ENCODE peak calls at places on chromosomes 2 and 18, in seven cellular contexts. R is fibroblast of lung; J is CD8-positive, alpha-beta T cell; E is stomach; B is heart right ventricle; U is A549; Y is aorta. C is an unnamed sample.

GRCh38 chr2:167509585-167509984 is 621.3 kb downstream of the XIRP2 start:
- DNase-seq in R (peak; percentile 68), J (no peak), E (no peak), B (no peak), U (peak; percentile 72), Y (no peak), C (no peak)

GRCh38 chr2:1328684-1329083 is 84.6 kb upstream of the TPO start:
- DNase-seq in R (no peak), J (no peak), E (no peak), B (no peak), U (no peak), Y (no peak), C (no peak)

GRCh38 chr2:19545507-19545906 is 187.1 kb upstream of the OSR1 start:
- DNase-seq in R (no peak), J (no peak), E (no peak), B (no peak), U (peak; percentile 20), Y (no peak), C (no peak)

GRCh38 chr2:138572318-138572717 is 70.7 kb downstream of the SPOPL start:
- DNase-seq in R (peak; percentile 14), J (no peak), E (no peak), B (no peak), U (no peak), Y (no peak), C (no peak)

GRCh38 chr18:12391487-12392136 is 14.6 kb upstream of the AFG3L2 start:
- DNase-seq in R (peak; percentile 80), J (peak; percentile 28), E (peak; percentile 61), B (peak; percentile 58), U (peak; percentile 53), Y (peak; percentile 81), C (no peak)

GRCh38 chr18:80252136-80252535 is 4.8 kb upstream of the PARD6G start:
- DNase-seq in R (peak; percentile 26), J (no peak), E (no peak), B (no peak), U (no peak), Y (no peak), C (no peak)

GRCh38 chr2:146388757-146389156 is 1456.1 kb upstream of the ACVR2A start:
- DNase-seq in R (peak; percentile 50), J (no peak), E (no peak), B (no peak), U (no peak), Y (no peak), C (no peak)

GRCh38 chr18:36298113-36298701 is 694 bp downstream of the FHOD3 start:
- DNase-seq in R (no peak), J (no peak), E (no peak), B (no peak), U (no peak), Y (peak; percentile 78), C (no peak)

GRCh38 chr2:230942920-230943896 is 18.2 kb upstream of the GPR55 start:
- DNase-seq in R (no peak), J (no peak), E (peak; percentile 25), B (no peak), U (no peak), Y (no peak), C (peak; percentile 21)

GRCh38 chr2:138602166-138602460 is 100.5 kb downstream of the SPOPL start:
- DNase-seq in R (no peak), J (no peak), E (no peak), B (no peak), U (no peak), Y (no peak), C (no peak)

GRCh38 chr18:27823053-27823452 is 353.9 kb downstream of the CDH2 start:
- DNase-seq in R (no peak), J (no peak), E (no peak), B (no peak), U (no peak), Y (no peak), C (no peak)

GRCh38 chr2:146305164-146305563 is 1539.7 kb upstream of the ACVR2A start:
- DNase-seq in R (no peak), J (no peak), E (no peak), B (no peak), U (no peak), Y (no peak), C (no peak)

GRCh38 chr2:121186261-121186660 is 98.7 kb downstream of the TFCP2L1 start:
- DNase-seq in R (no peak), J (no peak), E (peak; percentile 21), B (no peak), U (no peak), Y (no peak), C (no peak)

GRCh38 chr2:121189011-121189410 is 96.0 kb downstream of the TFCP2L1 start:
- DNase-seq in R (no peak), J (no peak), E (no peak), B (no peak), U (no peak), Y (no peak), C (no peak)

GRCh38 chr2:121187922-121188411 is 97.0 kb downstream of the TFCP2L1 start:
- DNase-seq in R (no peak), J (no peak), E (peak; percentile 16), B (no peak), U (no peak), Y (no peak), C (no peak)

GRCh38 chr2:121185571-121186074 is 99.4 kb downstream of the TFCP2L1 start:
- DNase-seq in R (no peak), J (no peak), E (peak; percentile 29), B (no peak), U (no peak), Y (no peak), C (peak; percentile 96)

DNA sequence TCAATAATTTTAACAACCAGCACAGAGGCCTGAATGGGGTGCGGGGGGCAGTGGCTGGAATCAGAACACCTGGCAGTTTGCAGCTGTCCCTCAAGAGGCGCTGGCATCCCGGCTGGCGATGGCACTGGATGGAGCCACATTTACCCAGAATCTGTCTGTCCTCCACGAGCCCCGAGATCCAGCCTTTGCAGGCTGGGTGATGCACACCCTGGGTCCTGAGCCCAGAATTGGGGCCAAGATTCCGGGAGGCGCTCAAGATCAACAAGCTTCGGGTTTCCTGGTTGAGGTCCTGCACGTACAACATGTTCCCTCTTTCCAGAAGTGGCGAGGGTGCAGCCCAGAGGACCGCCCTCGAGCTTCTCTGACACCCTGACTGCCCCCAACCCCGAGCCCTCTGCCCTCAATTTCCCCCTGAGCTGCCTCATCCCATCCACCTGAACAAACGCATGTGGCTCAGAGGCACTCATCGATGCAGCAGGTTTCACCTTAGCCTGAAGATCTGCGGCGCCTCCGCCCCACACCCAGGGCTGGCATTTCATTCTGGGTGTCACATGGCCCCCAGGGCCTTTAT is 97.6 kb downstream of the TFCP2L1 start:
- DNase-seq in R (no peak), J (no peak), E (peak; percentile 21), B (no peak), U (no peak), Y (no peak), C (peak; percentile 59)
- H3K4me3 ChIP-seq in R (no peak overlapping the region), J (no peak overlapping the region), E (no peak overlapping the region), B (no peak overlapping the region), U (no peak overlapping the region), Y (no peak overlapping the region), C (no peak overlapping the region)

DNA sequence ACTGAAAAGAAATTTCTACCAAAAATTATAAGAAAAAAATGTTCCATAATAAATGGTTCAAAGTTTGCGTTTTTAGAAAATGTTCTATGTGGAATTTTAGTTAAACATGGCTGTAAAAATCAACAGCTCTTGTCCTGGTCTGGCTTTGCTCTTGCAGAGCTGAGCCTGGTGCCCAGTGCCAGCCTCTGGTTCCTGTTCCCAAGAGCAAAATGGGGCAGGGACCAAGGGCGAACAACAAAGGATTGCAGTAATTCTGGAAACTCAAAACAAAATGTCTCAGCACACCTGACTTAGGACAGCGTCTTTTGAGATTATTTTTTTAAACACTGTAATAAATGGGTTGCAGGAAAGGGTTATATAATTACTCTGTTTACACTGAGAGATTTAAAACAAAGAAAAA is 174.7 kb downstream of the ANAPC1 start:
- DNase-seq in R (no peak), J (no peak), E (no peak), B (no peak), U (no peak), Y (no peak), C (no peak)
- H3K4me1 ChIP-seq in R (peaks cover 17% of the 10 kb centered on the region), J (peaks cover 3% of the 10 kb centered on the region), E (peaks cover 8% of the 10 kb centered on the region), B (no peaks in the 10 kb centered on the region), U (peaks cover 25% of the 10 kb centered on the region), Y (no peaks in the 10 kb centered on the region), C (no peaks in the 10 kb centered on the region)

DNA sequence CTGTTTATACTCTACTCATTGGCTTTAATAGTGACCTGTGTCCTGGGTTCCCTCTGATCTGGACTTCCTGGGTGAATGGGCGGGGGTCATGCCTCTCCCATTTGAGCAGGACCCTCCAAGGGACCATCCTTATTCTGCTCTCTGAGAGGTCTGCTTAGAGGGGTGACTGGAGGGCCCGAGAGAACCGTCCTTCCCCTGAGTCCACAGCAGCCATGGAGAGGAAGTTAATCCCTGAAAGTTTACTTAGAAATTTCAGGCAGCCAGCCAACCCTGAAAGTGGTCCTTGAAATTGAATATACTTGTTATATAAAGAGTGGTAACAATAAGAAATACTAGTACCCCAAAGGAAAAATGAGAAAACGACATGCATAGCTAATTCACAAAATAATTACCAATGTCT is 226.1 kb downstream of the DYSF start:
- DNase-seq in R (no peak), J (no peak), E (no peak), B (no peak), U (no peak), Y (no peak), C (no peak)
- H3K4me3 ChIP-seq in R (no peak overlapping the region), J (no peak overlapping the region), E (no peak overlapping the region), B (no peak overlapping the region), U (no peak overlapping the region), Y (no peak overlapping the region), C (no peak overlapping the region)

GRCh38 chr2:217952409-217952808 is 50.4 kb downstream of the TNS1 start:
- DNase-seq in R (no peak), J (no peak), E (no peak), B (no peak), U (no peak), Y (no peak), C (no peak)

GRCh38 chr2:217950401-217950871 is 52.4 kb downstream of the TNS1 start:
- DNase-seq in R (no peak), J (no peak), E (peak; percentile 27), B (peak; percentile 40), U (no peak), Y (peak; percentile 77), C (no peak)

GRCh38 chr2:217951091-217951490 is 51.7 kb downstream of the TNS1 start:
- DNase-seq in R (no peak), J (no peak), E (no peak), B (no peak), U (no peak), Y (no peak), C (no peak)

GRCh38 chr2:217953011-217953481 is 49.7 kb downstream of the TNS1 start:
- DNase-seq in R (peak; percentile 53), J (no peak), E (peak; percentile 58), B (no peak), U (no peak), Y (no peak), C (no peak)

GRCh38 chr2:217951521-217952247 is 51.1 kb downstream of the TNS1 start:
- DNase-seq in R (no peak), J (no peak), E (peak; percentile 25), B (no peak), U (no peak), Y (no peak), C (peak; percentile 27)
- H3K4me1 ChIP-seq in R (peaks cover 6% of the 10 kb centered on the region), J (no peaks in the 10 kb centered on the region), E (peaks cover 38% of the 10 kb centered on the region), B (peaks cover 45% of the 10 kb centered on the region), U (peaks cover 17% of the 10 kb centered on the region), Y (peaks cover 5% of the 10 kb centered on the region), C (peaks cover 50% of the 10 kb centered on the region)

DNA sequence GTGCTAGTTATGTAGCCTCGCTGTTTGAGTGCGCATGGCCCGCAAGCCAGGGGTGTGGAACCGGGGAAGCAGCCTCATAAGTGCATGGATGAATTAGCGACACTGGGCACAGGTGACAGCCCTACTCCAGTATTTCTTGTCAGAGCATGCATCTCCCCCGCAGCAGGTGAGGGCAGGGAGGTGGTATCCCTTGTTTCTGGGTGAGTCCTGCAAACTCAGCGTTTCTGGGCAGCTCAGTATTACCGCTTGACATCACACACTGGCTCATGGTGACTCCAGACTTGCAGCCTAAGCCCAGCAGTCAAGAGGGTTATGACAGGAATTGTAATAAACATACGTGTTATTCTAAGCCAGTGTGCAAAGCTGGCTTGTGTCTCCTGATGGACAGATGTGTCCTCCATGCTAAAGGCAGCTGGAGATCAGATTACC is 2.5 kb downstream of the CABLES1 start:
- DNase-seq in R (no peak), J (no peak), E (no peak), B (no peak), U (no peak), Y (no peak), C (no peak)
- H3K4me3 ChIP-seq in R (no peak overlapping the region), J (no peak overlapping the region), E (peak overlapping the region; percentile 65), B (peak overlapping the region; percentile 66), U (no peak overlapping the region), Y (no peak overlapping the region), C (peak overlapping the region; percentile 56)